ENCODE peak calls at places on chromosome 18, in four cellular contexts. K is nephron progenitor cell, I is fibroblast of pulmonary artery, N is thoracic aorta. V is an unnamed sample.

GRCh38 chr18:25538175-25538922 is 186.4 kb upstream of the ZNF521 start:
- DNase-seq in K (no peak), I (no peak), N (no peak), V (no peak)

GRCh38 chr18:10239138-10239537 is 215.3 kb upstream of the APCDD1 start:
- DNase-seq in K (no peak), I (peak), N (no peak), V (peak)

GRCh38 chr18:74142251-74142650 is 5.4 kb downstream of the FBXO15 start:
- DNase-seq in K (no peak), I (no peak), N (no peak), V (no peak)

GRCh38 chr18:43932140-43932539 is 654.9 kb upstream of the SYT4 start:
- DNase-seq in K (no peak), I (no peak), N (no peak), V (no peak)

GRCh38 chr18:27136208-27136535 is 48.9 kb downstream of the CHST9 start:
- DNase-seq in K (no peak), I (peak), N (no peak), V (no peak)

GRCh38 chr18:5414546-5414945 is 119.0 kb upstream of the ZBTB14 start:
- DNase-seq in K (peak), I (no peak), N (no peak), V (no peak)

GRCh38 chr18:1227025-1227424 is 322.4 kb downstream of the ADCYAP1 start:
- DNase-seq in K (no peak), I (no peak), N (no peak), V (no peak)

GRCh38 chr18:26710460-26711096 is 154.9 kb downstream of the AQP4 start:
- DNase-seq in K (no peak), I (no peak), N (no peak), V (no peak)

GRCh38 chr18:6256521-6256920 is 158.2 kb downstream of the L3MBTL4 start:
- DNase-seq in K (no peak), I (no peak), N (no peak), V (no peak)

GRCh38 chr18:47582055-47582454 is 330.6 kb upstream of the SKOR2 start:
- DNase-seq in K (peak), I (no peak), N (no peak), V (no peak)

GRCh38 chr18:30081122-30081521 is 961.4 kb downstream of the DSC3 start:
- DNase-seq in K (no peak), I (no peak), N (no peak), V (no peak)

GRCh38 chr18:70322928-70323327 is 34.1 kb downstream of the SOCS6 start:
- DNase-seq in K (no peak), I (peak), N (no peak), V (no peak)

GRCh38 chr18:79898952-79899608 is 52.4 kb downstream of the SLC66A2 start:
- DNase-seq in K (no peak), I (no peak), N (no peak), V (peak)

GRCh38 chr18:60943297-60943696 is 389.9 kb upstream of the CDH20 start:
- DNase-seq in K (no peak), I (no peak), N (no peak), V (no peak)

GRCh38 chr18:49487711-49488310 is 777 bp upstream of the C18orf32 start:
- DNase-seq in K (no peak), I (no peak), N (no peak), V (no peak)

GRCh38 chr18:48949051-48949605 is 1.6 kb downstream of the SMAD7 start:
- DNase-seq in K (no peak), I (peak), N (no peak), V (no peak)

GRCh38 chr18:60892855-60893254 is 440.4 kb upstream of the CDH20 start:
- DNase-seq in K (no peak), I (peak), N (no peak), V (peak)

GRCh38 chr18:69908838-69909237 is 38.8 kb downstream of the CD226 start:
- DNase-seq in K (no peak), I (no peak), N (no peak), V (no peak)

GRCh38 chr18:8303151-8303770 is 306.0 kb upstream of the RAB12 start:
- DNase-seq in K (no peak), I (no peak), N (no peak), V (no peak)

GRCh38 chr18:23738151-23738550 is 48.9 kb downstream of the LAMA3 start:
- DNase-seq in K (no peak), I (no peak), N (no peak), V (no peak)

GRCh38 chr18:9218052-9218451 is 81.5 kb downstream of the ANKRD12 start:
- DNase-seq in K (no peak), I (peak), N (no peak), V (no peak)

GRCh38 chr18:27861539-27861938 is 315.4 kb downstream of the CDH2 start:
- DNase-seq in K (peak), I (no peak), N (no peak), V (no peak)

DNA sequence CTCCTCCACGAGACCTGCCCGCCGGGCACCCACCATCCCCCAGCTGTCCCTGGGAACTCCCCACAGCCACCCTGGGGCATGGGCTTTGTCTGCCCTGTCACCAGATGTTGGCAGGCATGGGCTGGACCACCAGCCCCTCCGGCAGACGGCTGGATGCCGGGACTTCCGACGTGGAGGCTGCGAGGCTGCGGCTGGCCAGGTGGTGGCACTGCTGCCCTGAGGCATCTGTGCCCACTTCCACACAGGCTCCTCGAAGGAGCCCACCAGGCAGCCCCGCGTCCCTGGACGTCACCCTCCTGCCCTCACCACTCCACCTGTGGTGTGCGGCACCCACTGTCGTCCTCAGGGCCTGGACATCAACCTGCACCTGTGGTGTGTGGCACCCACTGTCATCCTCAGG is 319.9 kb upstream of the SALL3 start:
- DNase-seq in K (peak), I (no peak), N (no peak), V (no peak)
- TF ChIP-seq CTCF in K (peak), I (no peak), N (peak), V (no peak)

DNA sequence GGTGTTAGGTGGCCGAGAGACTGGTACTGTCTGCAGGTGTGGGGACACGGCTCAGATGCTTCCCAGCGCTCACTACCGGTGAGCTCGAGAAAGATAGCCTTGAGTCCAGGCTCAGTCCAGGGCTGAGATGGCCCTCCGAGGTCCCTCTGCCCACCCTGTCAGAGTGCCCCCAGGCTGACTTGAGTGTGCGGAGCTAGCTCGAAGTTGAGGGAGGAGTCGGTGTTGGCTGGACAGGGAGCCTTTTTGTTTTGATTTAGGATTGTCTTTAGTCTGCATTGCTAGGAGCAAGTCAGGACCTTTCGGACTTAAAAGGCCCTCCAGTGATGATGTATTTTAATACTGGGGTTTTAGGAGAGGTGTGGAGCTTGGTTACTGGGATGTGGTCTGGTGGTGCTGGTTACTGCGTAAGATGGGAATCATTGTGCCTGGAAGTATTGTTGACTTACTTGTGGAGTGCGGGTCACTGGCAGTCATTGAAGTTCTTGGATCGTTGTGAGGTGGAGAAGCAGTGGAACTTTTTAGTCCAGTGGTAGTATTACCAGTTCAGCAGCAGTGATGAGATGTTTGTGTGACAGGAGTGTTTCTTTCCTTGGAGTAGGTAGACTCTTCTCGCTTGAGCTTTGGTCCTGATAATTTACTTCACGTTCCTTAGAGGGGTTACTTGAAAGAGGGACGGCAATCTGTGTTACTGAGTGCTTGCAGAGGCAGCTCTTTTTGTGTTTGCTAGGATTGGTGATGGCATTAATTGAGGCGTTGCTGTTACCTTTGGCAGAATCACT is 624 bp downstream of the KIAA1328 start:
- DNase-seq in K (peak), I (no peak), N (no peak), V (peak)
- TF ChIP-seq CTCF in K (no peak), I (no peak), N (no peak), V (no peak)

GRCh38 chr18:3140342-3140741 is 79.4 kb downstream of the MYOM1 start:
- DNase-seq in K (no peak), I (no peak), N (no peak), V (no peak)
- TF ChIP-seq CTCF in K (no peak), I (no peak), N (no peak), V (no peak)

DNA sequence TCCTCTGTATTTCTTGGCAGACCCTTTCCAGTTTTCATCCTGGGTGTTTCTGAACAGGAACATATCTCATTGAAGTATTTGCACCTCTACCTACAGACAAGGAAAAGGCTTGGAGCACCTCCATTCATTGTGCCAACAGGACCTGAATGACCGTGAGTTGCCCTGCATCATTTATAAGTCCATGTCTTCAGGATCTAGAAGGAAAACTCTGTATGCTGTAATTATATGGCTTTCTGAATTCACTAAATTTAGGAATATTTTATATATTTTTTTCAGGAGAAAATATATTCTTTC is 402.3 kb upstream of the SLC14A2 start:
- DNase-seq in K (no peak), I (no peak), N (no peak), V (no peak)
- TF ChIP-seq CTCF in K (no peak), I (no peak), N (no peak), V (no peak)

DNA sequence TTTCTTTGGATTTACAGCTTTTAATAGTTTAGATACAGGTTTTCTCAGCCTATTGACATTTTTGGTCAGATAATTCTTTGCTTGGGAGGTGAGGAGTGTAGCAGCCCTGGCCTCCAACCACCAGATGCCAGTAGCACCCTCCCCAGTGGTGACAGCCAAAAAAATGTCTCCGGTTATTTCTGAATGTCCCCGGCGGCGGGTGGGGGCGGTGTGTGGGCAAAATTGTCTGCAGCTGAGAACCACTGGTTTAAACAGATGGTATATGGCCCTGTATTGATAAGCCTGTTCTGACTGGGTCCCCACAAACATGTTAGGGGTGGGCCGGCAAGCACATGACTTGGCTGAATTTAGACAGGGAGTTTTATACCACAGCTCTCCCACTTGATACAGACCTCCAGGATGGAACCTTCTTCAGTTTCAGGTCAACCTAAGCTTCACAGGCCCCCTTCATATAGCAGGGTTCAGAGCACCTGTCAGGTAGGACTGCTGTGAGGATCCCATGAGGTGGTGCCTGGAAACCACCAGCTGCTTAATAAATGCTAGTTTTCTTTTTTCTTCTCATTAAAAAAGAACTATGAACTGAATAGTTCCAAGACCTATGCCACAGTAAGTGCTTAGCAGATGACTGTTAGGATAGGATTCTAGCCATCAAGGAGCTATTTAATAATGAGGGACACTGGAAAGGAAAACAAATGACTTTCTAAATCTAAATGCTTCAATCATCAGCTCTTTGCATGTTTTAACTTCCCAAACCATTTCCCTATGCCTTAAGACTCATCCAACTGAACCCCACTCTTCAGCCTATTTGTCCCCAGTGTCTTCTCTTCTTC is 18.1 kb downstream of the LPIN2 start:
- DNase-seq in K (no peak), I (no peak), N (no peak), V (no peak)
- TF ChIP-seq CTCF in K (no peak), I (peak), N (peak), V (no peak)

DNA sequence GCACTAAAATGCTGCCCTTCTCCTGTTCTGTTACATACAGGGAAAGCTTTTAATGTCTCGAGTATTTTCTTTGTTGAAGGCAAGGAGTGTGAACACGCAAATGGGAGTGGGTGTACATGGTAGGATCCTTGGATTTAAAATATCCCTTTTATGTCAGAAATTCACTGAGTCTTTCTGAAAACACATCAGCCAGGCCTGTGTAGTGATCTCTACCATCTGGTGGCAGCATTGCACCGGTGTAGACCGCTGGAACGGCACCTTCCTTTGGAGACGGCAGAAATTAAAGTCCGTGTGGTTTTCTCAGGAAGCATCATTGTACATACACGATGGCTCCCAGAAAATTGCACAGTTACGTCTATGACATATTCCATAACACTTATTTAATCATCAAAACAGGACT is 515.8 kb downstream of the GALR1 start:
- DNase-seq in K (peak), I (no peak), N (no peak), V (no peak)
- TF ChIP-seq CTCF in K (peak), I (no peak), N (no peak), V (no peak)